ENCODE peak calls at places on chromosomes 11 and 22, in nine cellular contexts. P is activated T-cell treated with anti-CD3 and anti-CD28 coated beads, Interleukin-2, amount 50 U/mL, for 48 hours; H is T47D; V is T-helper 17 cell; C is PC-9; E is cardiac fibroblast; F is tibial artery; Z is progenitor cell of endocrine pancreas; O is HCEC 1CT. K is an unnamed sample.

GRCh38 chr11:10590516-10590915 is 22.1 kb upstream of the LYVE1 start:
- DNase-seq in P (no peak), H (no peak), V (no peak), C (no peak), E (no peak), F (no peak), Z (no peak), O (peak; percentile 42), K (no peak)

GRCh38 chr11:113655771-113656170 is 50.3 kb downstream of the TMPRSS5 start:
- DNase-seq in P (no peak), H (no peak), V (no peak), C (no peak), E (no peak), F (no peak), Z (no peak), O (no peak), K (no peak)

GRCh38 chr11:110735431-110736157 is 23.4 kb upstream of the ARHGAP20 start:
- DNase-seq in P (no peak), H (no peak), V (no peak), C (no peak), E (no peak), F (no peak), Z (no peak), O (no peak), K (no peak)

GRCh38 chr11:68968306-68969255 is 12.2 kb downstream of the MRGPRD start:
- DNase-seq in P (no peak), H (no peak), V (no peak), C (no peak), E (no peak), F (no peak), Z (no peak), O (no peak), K (no peak)

GRCh38 chr22:37174964-37175363 is 13.1 kb downstream of the C1QTNF6 start:
- DNase-seq in P (no peak), H (no peak), V (no peak), C (no peak), E (no peak), F (no peak), Z (no peak), O (no peak), K (no peak)

GRCh38 chr11:30244255-30244654 is 13.4 kb downstream of the FSHB start:
- DNase-seq in P (no peak), H (no peak), V (no peak), C (no peak), E (peak; percentile 11), F (no peak), Z (no peak), O (peak; percentile 9), K (peak; percentile 28)

GRCh38 chr11:78564037-78564888 is 10.4 kb downstream of the NARS2 start:
- DNase-seq in P (peak; percentile 20), H (peak; percentile 30), V (no peak), C (peak; percentile 66), E (peak; percentile 81), F (no peak), Z (no peak), O (peak; percentile 60), K (peak; percentile 71)

GRCh38 chr11:95035316-95035715 is 10.3 kb downstream of the KDM4E start:
- DNase-seq in P (no peak), H (no peak), V (no peak), C (no peak), E (no peak), F (no peak), Z (no peak), O (no peak), K (peak; percentile 36)

GRCh38 chr11:47161134-47161854 is 15.4 kb downstream of the ARFGAP2 start:
- DNase-seq in P (peak; percentile 77), H (peak; percentile 89), V (peak; percentile 21), C (peak; percentile 51), E (peak; percentile 80), F (no peak), Z (peak; percentile 40), O (peak; percentile 63), K (peak; percentile 73)

GRCh38 chr22:43004362-43005035 is 10.4 kb downstream of the PACSIN2 start:
- DNase-seq in P (no peak), H (no peak), V (no peak), C (no peak), E (peak; percentile 65), F (no peak), Z (no peak), O (no peak), K (no peak)

GRCh38 chr11:108128772-108129171 is 7.4 kb downstream of the ACAT1 start:
- DNase-seq in P (no peak), H (no peak), V (no peak), C (no peak), E (no peak), F (no peak), Z (no peak), O (no peak), K (no peak)

GRCh38 chr11:64317325-64317960 is at the start of gene TRMT112:
- DNase-seq in P (peak; percentile 94), H (peak; percentile 94), V (peak; percentile 90), C (peak; percentile 99), E (peak; percentile 99), F (peak; percentile 99), Z (peak; percentile 80), O (peak; percentile 96), K (peak; percentile 99)

GRCh38 chr11:16788141-16789060 is 50.0 kb downstream of the C11orf58 start:
- DNase-seq in P (peak; percentile 76), H (peak; percentile 24), V (peak; percentile 40), C (peak; percentile 78), E (peak; percentile 87), F (peak; percentile 53), Z (peak; percentile 65), O (peak; percentile 65), K (peak; percentile 94)

GRCh38 chr11:11039249-11039965 is 181.6 kb upstream of the ZBED5 start:
- DNase-seq in P (no peak), H (no peak), V (no peak), C (no peak), E (no peak), F (no peak), Z (no peak), O (peak; percentile 4), K (no peak)

GRCh38 chr11:64385953-64386704 is 27.2 kb downstream of the RPS6KA4 start:
- DNase-seq in P (no peak), H (no peak), V (no peak), C (peak; percentile 98), E (no peak), F (no peak), Z (no peak), O (no peak), K (peak; percentile 54)

GRCh38 chr11:64356498-64357411 is 2.2 kb upstream of the RPS6KA4 start:
- DNase-seq in P (peak; percentile 74), H (no peak), V (no peak), C (peak; percentile 56), E (peak; percentile 60), F (no peak), Z (no peak), O (peak; percentile 31), K (peak; percentile 52)

GRCh38 chr22:18156878-18157713 is 7.1 kb downstream of the USP18 start:
- DNase-seq in P (peak; percentile 79), H (peak; percentile 61), V (no peak), C (no peak), E (peak; percentile 81), F (peak; percentile 78), Z (peak; percentile 51), O (peak; percentile 80), K (peak; percentile 82)

GRCh38 chr11:109641549-109641948 is 219.6 kb downstream of the C11orf87 start:
- DNase-seq in P (no peak), H (no peak), V (no peak), C (no peak), E (peak; percentile 35), F (no peak), Z (peak; percentile 29), O (peak; percentile 50), K (peak; percentile 48)

GRCh38 chr11:9096427-9096826 is 5.0 kb upstream of the SCUBE2 start:
- DNase-seq in P (no peak), H (no peak), V (no peak), C (no peak), E (no peak), F (no peak), Z (no peak), O (no peak), K (no peak)

GRCh38 chr11:128501576-128502549 is 85.5 kb downstream of the ETS1 start:
- DNase-seq in P (no peak), H (no peak), V (no peak), C (no peak), E (peak; percentile 92), F (no peak), Z (no peak), O (peak; percentile 47), K (no peak)

GRCh38 chr11:81470446-81470845 is 1263.2 kb downstream of the FAM181B start:
- DNase-seq in P (no peak), H (no peak), V (no peak), C (no peak), E (no peak), F (peak; percentile 20), Z (no peak), O (no peak), K (no peak)

GRCh38 chr11:15006139-15006759 is 34.1 kb upstream of the CALCA start:
- DNase-seq in P (no peak), H (no peak), V (no peak), C (no peak), E (peak; percentile 52), F (no peak), Z (no peak), O (peak; percentile 78), K (peak; percentile 57)

GRCh38 chr11:42764936-42765335 is 546.9 kb upstream of the API5 start:
- DNase-seq in P (no peak), H (no peak), V (no peak), C (no peak), E (no peak), F (no peak), Z (no peak), O (no peak), K (no peak)

GRCh38 chr11:12802418-12803085 is 128.3 kb downstream of the TEAD1 start:
- DNase-seq in P (no peak), H (no peak), V (no peak), C (peak; percentile 98), E (peak; percentile 81), F (peak; percentile 44), Z (no peak), O (peak; percentile 65), K (peak; percentile 94)

GRCh38 chr11:2553886-2554285 is 109.1 kb downstream of the KCNQ1 start:
- DNase-seq in P (no peak), H (no peak), V (no peak), C (no peak), E (no peak), F (no peak), Z (no peak), O (no peak), K (peak; percentile 40)

GRCh38 chr11:71153005-71153395 is 99.4 kb downstream of the SHANK2 start:
- DNase-seq in P (no peak), H (no peak), V (no peak), C (peak; percentile 74), E (peak; percentile 31), F (no peak), Z (no peak), O (no peak), K (peak; percentile 6)

GRCh38 chr22:29716814-29717213 is 3.0 kb upstream of the CABP7 start:
- DNase-seq in P (peak; percentile 42), H (peak; percentile 64), V (no peak), C (peak; percentile 55), E (peak; percentile 84), F (peak; percentile 33), Z (peak; percentile 84), O (peak; percentile 58), K (peak; percentile 71)

GRCh38 chr22:39501644-39502108 is 414 bp upstream of the MIEF1 start:
- DNase-seq in P (no peak), H (no peak), V (no peak), C (no peak), E (no peak), F (no peak), Z (no peak), O (no peak), K (no peak)

GRCh38 chr11:75563501-75563977 is 1.5 kb downstream of the SERPINH1 start:
- DNase-seq in P (no peak), H (no peak), V (no peak), C (no peak), E (no peak), F (no peak), Z (no peak), O (no peak), K (no peak)

GRCh38 chr11:106152824-106153223 is 75.4 kb downstream of the AASDHPPT start:
- DNase-seq in P (no peak), H (no peak), V (no peak), C (no peak), E (no peak), F (no peak), Z (no peak), O (no peak), K (no peak)

GRCh38 chr11:3162410-3163240 is 2.5 kb downstream of the OSBPL5 start:
- DNase-seq in P (no peak), H (no peak), V (no peak), C (no peak), E (no peak), F (peak; percentile 23), Z (no peak), O (no peak), K (no peak)